ENCODE peak calls at places on chromosomes 11 and 22, in eight cellular contexts. One of them, this sample, is unnamed.

GRCh38 chr11:32895471-32895870 is 2.9 kb downstream of the QSER1 start:
- DNase-seq in GM12865: peak
- DNase-seq in esophagus squamous epithelium: no peak
- DNase-seq in GM10248: no peak
- DNase-seq in pancreas: no peak
- DNase-seq in colonic mucosa: no peak
- DNase-seq in uterus: no peak
- DNase-seq in neural crest cell: no peak
- DNase-seq in this sample: no peak

GRCh38 chr11:18375941-18376340 is 18.4 kb upstream of the LDHA start:
- DNase-seq in GM10248: no peak
- DNase-seq in esophagus squamous epithelium: no peak
- DNase-seq in uterus: no peak
- DNase-seq in colonic mucosa: no peak
- DNase-seq in neural crest cell: no peak
- DNase-seq in pancreas: no peak
- DNase-seq in GM12865: no peak
- DNase-seq in this sample: no peak

GRCh38 chr11:125441648-125442410 is 54.2 kb downstream of the FEZ1 start:
- DNase-seq in uterus: no peak
- DNase-seq in GM12865: no peak
- DNase-seq in colonic mucosa: no peak
- DNase-seq in GM10248: no peak
- DNase-seq in esophagus squamous epithelium: no peak
- DNase-seq in pancreas: no peak
- DNase-seq in neural crest cell: no peak
- DNase-seq in this sample: no peak

GRCh38 chr11:134441706-134442105 is 29.7 kb upstream of the B3GAT1 start:
- DNase-seq in GM10248: no peak
- DNase-seq in colonic mucosa: no peak
- DNase-seq in GM12865: no peak
- DNase-seq in pancreas: no peak
- DNase-seq in neural crest cell: no peak
- DNase-seq in uterus: no peak
- DNase-seq in esophagus squamous epithelium: no peak
- DNase-seq in this sample: no peak

GRCh38 chr22:47600281-47600680 is 837.8 kb downstream of the TBC1D22A start:
- DNase-seq in uterus: no peak
- DNase-seq in GM10248: no peak
- DNase-seq in colonic mucosa: no peak
- DNase-seq in GM12865: no peak
- DNase-seq in pancreas: no peak
- DNase-seq in neural crest cell: no peak
- DNase-seq in esophagus squamous epithelium: no peak
- DNase-seq in this sample: no peak

GRCh38 chr11:68181719-68182451 is 31.2 kb downstream of the KMT5B start:
- DNase-seq in neural crest cell: no peak
- DNase-seq in esophagus squamous epithelium: no peak
- DNase-seq in pancreas: no peak
- DNase-seq in GM10248: no peak
- DNase-seq in uterus: no peak
- DNase-seq in colonic mucosa: no peak
- DNase-seq in GM12865: peak
- DNase-seq in this sample: no peak

GRCh38 chr11:131745405-131745804 is 375.0 kb downstream of the NTM start:
- DNase-seq in pancreas: no peak
- DNase-seq in neural crest cell: no peak
- DNase-seq in colonic mucosa: no peak
- DNase-seq in esophagus squamous epithelium: no peak
- DNase-seq in GM12865: no peak
- DNase-seq in uterus: no peak
- DNase-seq in GM10248: no peak
- DNase-seq in this sample: no peak

GRCh38 chr11:101321222-101321621 is 191.6 kb upstream of the PGR start:
- DNase-seq in esophagus squamous epithelium: no peak
- DNase-seq in uterus: no peak
- DNase-seq in colonic mucosa: no peak
- DNase-seq in GM10248: no peak
- DNase-seq in GM12865: no peak
- DNase-seq in neural crest cell: no peak
- DNase-seq in pancreas: no peak
- DNase-seq in this sample: no peak

GRCh38 chr11:43503417-43503816 is 144.7 kb downstream of the TTC17 start:
- DNase-seq in GM12865: no peak
- DNase-seq in GM10248: no peak
- DNase-seq in neural crest cell: no peak
- DNase-seq in esophagus squamous epithelium: no peak
- DNase-seq in pancreas: no peak
- DNase-seq in colonic mucosa: no peak
- DNase-seq in uterus: no peak
- DNase-seq in this sample: no peak

GRCh38 chr11:66856496-66857233 is at the start of gene LRFN4:
- DNase-seq in neural crest cell: no peak
- DNase-seq in uterus: no peak
- DNase-seq in GM10248: peak
- DNase-seq in esophagus squamous epithelium: peak
- DNase-seq in pancreas: no peak
- DNase-seq in colonic mucosa: peak
- DNase-seq in GM12865: peak
- DNase-seq in this sample: peak

GRCh38 chr11:66956689-66957290 is 1.4 kb downstream of the PC start:
- DNase-seq in pancreas: no peak
- DNase-seq in colonic mucosa: no peak
- DNase-seq in uterus: no peak
- DNase-seq in GM12865: no peak
- DNase-seq in GM10248: no peak
- DNase-seq in esophagus squamous epithelium: no peak
- DNase-seq in neural crest cell: no peak
- DNase-seq in this sample: no peak

GRCh38 chr11:124934862-124935547 is 842 bp downstream of the HEPACAM start:
- DNase-seq in pancreas: no peak
- DNase-seq in esophagus squamous epithelium: no peak
- DNase-seq in GM12865: no peak
- DNase-seq in neural crest cell: no peak
- DNase-seq in uterus: no peak
- DNase-seq in GM10248: no peak
- DNase-seq in colonic mucosa: no peak
- DNase-seq in this sample: no peak

GRCh38 chr11:58276151-58276550 is 8.1 kb upstream of the OR10W1 start:
- DNase-seq in uterus: no peak
- DNase-seq in colonic mucosa: no peak
- DNase-seq in GM10248: no peak
- DNase-seq in esophagus squamous epithelium: no peak
- DNase-seq in pancreas: no peak
- DNase-seq in GM12865: no peak
- DNase-seq in neural crest cell: no peak
- DNase-seq in this sample: no peak

DNA sequence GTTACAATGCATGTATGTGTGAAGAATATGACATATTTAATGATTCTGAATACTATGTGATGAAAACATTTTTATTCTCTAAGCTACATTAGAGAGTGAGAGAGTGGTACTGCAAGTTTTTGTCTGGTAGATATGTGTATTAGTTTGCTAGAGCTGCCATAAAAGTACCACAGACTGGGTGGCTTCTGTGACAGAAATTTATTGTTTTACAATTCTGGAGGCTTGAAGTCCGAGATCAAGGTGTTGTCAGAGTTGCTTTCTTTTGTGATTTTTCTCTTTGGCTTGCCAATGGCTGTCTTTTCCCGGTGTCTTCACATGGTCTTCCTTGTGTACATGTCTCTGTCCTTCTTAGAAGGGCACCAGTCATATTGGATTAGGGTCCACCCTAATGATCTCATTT is 6.9 kb upstream of the OR10W1 start:
- DNase-seq in esophagus squamous epithelium: no peak
- DNase-seq in pancreas: no peak
- DNase-seq in uterus: no peak
- DNase-seq in GM12865: no peak
- DNase-seq in GM10248: no peak
- DNase-seq in neural crest cell: no peak
- DNase-seq in colonic mucosa: no peak
- DNase-seq in this sample: no peak
- TF ChIP-seq CTCF in esophagus squamous epithelium: no peak
- TF ChIP-seq CTCF in pancreas: no peak
- TF ChIP-seq CTCF in uterus: no peak
- TF ChIP-seq CTCF in GM12865: no peak
- TF ChIP-seq CTCF in GM10248: no peak
- TF ChIP-seq CTCF in neural crest cell: no peak
- TF ChIP-seq CTCF in colonic mucosa: no peak
- TF ChIP-seq CTCF in this sample: no peak

GRCh38 chr11:80155412-80156017 is 714.7 kb upstream of the TENM4 start:
- DNase-seq in neural crest cell: peak
- DNase-seq in GM12865: peak
- DNase-seq in colonic mucosa: no peak
- DNase-seq in GM10248: peak
- DNase-seq in uterus: no peak
- DNase-seq in esophagus squamous epithelium: no peak
- DNase-seq in pancreas: no peak
- DNase-seq in this sample: no peak
- TF ChIP-seq CTCF in neural crest cell: peak
- TF ChIP-seq CTCF in GM12865: peak
- TF ChIP-seq CTCF in colonic mucosa: peak
- TF ChIP-seq CTCF in GM10248: peak
- TF ChIP-seq CTCF in uterus: no peak
- TF ChIP-seq CTCF in esophagus squamous epithelium: peak
- TF ChIP-seq CTCF in pancreas: peak
- TF ChIP-seq CTCF in this sample: no peak

GRCh38 chr22:21780259-21780658 is 44.7 kb upstream of the YPEL1 start:
- DNase-seq in GM10248: no peak
- DNase-seq in esophagus squamous epithelium: no peak
- DNase-seq in uterus: no peak
- DNase-seq in pancreas: no peak
- DNase-seq in GM12865: no peak
- DNase-seq in neural crest cell: no peak
- DNase-seq in colonic mucosa: no peak
- DNase-seq in this sample: no peak

GRCh38 chr22:21779444-21779843 is 43.9 kb upstream of the YPEL1 start:
- DNase-seq in GM12865: no peak
- DNase-seq in pancreas: no peak
- DNase-seq in esophagus squamous epithelium: no peak
- DNase-seq in neural crest cell: no peak
- DNase-seq in uterus: no peak
- DNase-seq in GM10248: no peak
- DNase-seq in colonic mucosa: no peak
- DNase-seq in this sample: no peak

GRCh38 chr22:21771631-21771976 is 36.0 kb upstream of the YPEL1 start:
- DNase-seq in GM12865: no peak
- DNase-seq in colonic mucosa: no peak
- DNase-seq in esophagus squamous epithelium: no peak
- DNase-seq in uterus: no peak
- DNase-seq in neural crest cell: no peak
- DNase-seq in pancreas: no peak
- DNase-seq in GM10248: no peak
- DNase-seq in this sample: no peak

GRCh38 chr22:21778705-21779363 is 43.2 kb upstream of the YPEL1 start:
- DNase-seq in pancreas: no peak
- DNase-seq in GM10248: no peak
- DNase-seq in uterus: peak
- DNase-seq in GM12865: no peak
- DNase-seq in neural crest cell: no peak
- DNase-seq in colonic mucosa: no peak
- DNase-seq in esophagus squamous epithelium: no peak
- DNase-seq in this sample: no peak

GRCh38 chr22:21775061-21775460 is 39.5 kb upstream of the YPEL1 start:
- DNase-seq in GM12865: no peak
- DNase-seq in neural crest cell: no peak
- DNase-seq in GM10248: no peak
- DNase-seq in pancreas: no peak
- DNase-seq in esophagus squamous epithelium: no peak
- DNase-seq in colonic mucosa: no peak
- DNase-seq in uterus: peak
- DNase-seq in this sample: no peak
- TF ChIP-seq CTCF in GM12865: no peak
- TF ChIP-seq CTCF in neural crest cell: no peak
- TF ChIP-seq CTCF in GM10248: no peak
- TF ChIP-seq CTCF in pancreas: no peak
- TF ChIP-seq CTCF in esophagus squamous epithelium: no peak
- TF ChIP-seq CTCF in colonic mucosa: no peak
- TF ChIP-seq CTCF in uterus: no peak
- TF ChIP-seq CTCF in this sample: no peak

DNA sequence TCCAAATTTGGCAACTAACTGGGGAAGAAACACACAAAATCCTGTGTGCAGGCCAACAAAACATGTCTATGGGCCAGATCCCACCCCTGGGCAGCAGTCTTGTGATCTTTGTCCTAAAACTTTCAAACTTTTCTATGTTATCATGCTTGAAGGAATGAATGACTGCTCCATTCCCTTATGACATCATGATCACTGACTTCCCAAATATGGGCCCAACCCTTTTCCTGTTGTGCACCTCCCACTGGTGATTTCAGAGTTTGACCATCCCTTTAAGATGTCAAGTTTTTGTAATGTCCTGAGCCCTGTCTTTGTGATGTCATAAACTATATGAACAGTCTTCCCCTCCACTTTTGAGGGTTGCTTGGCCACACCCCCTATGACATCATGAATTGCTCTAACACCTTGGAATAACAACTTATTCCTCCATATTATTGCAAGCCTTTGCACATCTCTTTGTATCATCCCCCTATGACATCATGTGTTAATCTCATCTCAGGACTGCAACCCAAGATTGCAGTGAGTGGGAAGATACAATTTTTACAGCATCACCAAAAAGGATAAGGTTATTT is 16.5 kb upstream of the NUCB2 start:
- DNase-seq in pancreas: no peak
- DNase-seq in GM10248: no peak
- DNase-seq in esophagus squamous epithelium: no peak
- DNase-seq in GM12865: no peak
- DNase-seq in uterus: no peak
- DNase-seq in neural crest cell: no peak
- DNase-seq in colonic mucosa: no peak
- DNase-seq in this sample: no peak
- TF ChIP-seq CTCF in pancreas: no peak
- TF ChIP-seq CTCF in GM10248: no peak
- TF ChIP-seq CTCF in esophagus squamous epithelium: no peak
- TF ChIP-seq CTCF in GM12865: no peak
- TF ChIP-seq CTCF in uterus: no peak
- TF ChIP-seq CTCF in neural crest cell: no peak
- TF ChIP-seq CTCF in colonic mucosa: no peak
- TF ChIP-seq CTCF in this sample: no peak

DNA sequence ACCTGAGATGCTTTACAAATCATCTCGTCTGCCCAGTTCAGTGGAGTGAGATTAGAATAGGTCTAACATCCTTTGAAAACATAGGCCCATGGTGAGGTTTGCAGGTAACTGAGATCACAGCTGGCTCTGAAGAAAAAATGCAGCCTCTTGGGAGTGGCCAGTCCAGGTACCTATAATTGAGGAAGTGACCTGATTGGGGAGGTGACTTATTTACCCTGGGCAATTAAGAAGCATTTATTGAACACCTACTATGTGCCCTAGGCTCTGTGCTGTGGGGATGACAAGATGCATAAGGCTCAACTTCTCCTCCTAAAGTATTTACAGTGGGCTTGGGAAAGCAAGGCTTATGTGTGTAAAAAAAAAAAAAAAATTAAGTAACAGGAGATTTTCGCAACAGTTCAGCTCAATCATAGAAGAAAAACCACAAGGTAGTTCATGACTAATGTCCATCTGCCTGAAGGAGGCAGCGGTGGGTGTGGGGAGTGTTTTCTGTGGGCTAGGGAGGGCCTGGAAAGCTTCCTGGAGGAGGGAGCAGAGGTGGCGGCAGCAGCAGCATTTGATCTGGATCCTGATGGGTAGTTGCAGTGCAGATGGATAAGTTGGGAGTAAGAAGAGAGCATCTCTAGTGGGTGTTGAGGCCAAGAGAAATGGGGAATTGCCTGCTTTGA is 16.1 kb downstream of the MICAL2 start:
- DNase-seq in GM10248: no peak
- DNase-seq in pancreas: no peak
- DNase-seq in GM12865: no peak
- DNase-seq in esophagus squamous epithelium: no peak
- DNase-seq in colonic mucosa: no peak
- DNase-seq in neural crest cell: no peak
- DNase-seq in uterus: no peak
- DNase-seq in this sample: no peak
- TF ChIP-seq CTCF in GM10248: no peak
- TF ChIP-seq CTCF in pancreas: no peak
- TF ChIP-seq CTCF in GM12865: no peak
- TF ChIP-seq CTCF in esophagus squamous epithelium: no peak
- TF ChIP-seq CTCF in colonic mucosa: no peak
- TF ChIP-seq CTCF in neural crest cell: no peak
- TF ChIP-seq CTCF in uterus: no peak
- TF ChIP-seq CTCF in this sample: no peak

This sample was measured in activated B cell treated with CpG ODN at 0.5 μM for 24 hours.